ENCODE peak calls at places on chromosome 12, in nine cellular contexts. One of them, this sample, is unnamed.
A peak's percentile ranks its signal among the peaks of the same experiment; 100 is the strongest.

GRCh38 chr12:38149395-38150073 is 167.0 kb upstream of the ALG10B start:
- DNase-seq in left ventricle myocardium inferior: no peak
- DNase-seq in PC-3: peak; percentile 95
- DNase-seq in Peyer's patch: no peak
- DNase-seq in thoracic aorta: no peak
- DNase-seq in uterus: no peak
- DNase-seq in neuronal stem cell: no peak
- DNase-seq in HepG2: no peak
- DNase-seq in neural progenitor cell: no peak
- DNase-seq in this sample: no peak

GRCh38 chr12:69161835-69162234 is 77.5 kb upstream of the CPSF6 start:
- DNase-seq in left ventricle myocardium inferior: no peak
- DNase-seq in PC-3: no peak
- DNase-seq in Peyer's patch: no peak
- DNase-seq in thoracic aorta: no peak
- DNase-seq in uterus: no peak
- DNase-seq in neuronal stem cell: no peak
- DNase-seq in HepG2: no peak
- DNase-seq in neural progenitor cell: peak; percentile 16
- DNase-seq in this sample: peak; percentile 22

GRCh38 chr12:18723752-18724151 is 14.1 kb downstream of the PLCZ1 start:
- DNase-seq in left ventricle myocardium inferior: no peak
- DNase-seq in PC-3: peak; percentile 89
- DNase-seq in Peyer's patch: no peak
- DNase-seq in thoracic aorta: no peak
- DNase-seq in uterus: no peak
- DNase-seq in neuronal stem cell: no peak
- DNase-seq in HepG2: no peak
- DNase-seq in neural progenitor cell: no peak
- DNase-seq in this sample: no peak

GRCh38 chr12:68498736-68499135 is 112.0 kb upstream of the RAP1B start:
- DNase-seq in left ventricle myocardium inferior: no peak
- DNase-seq in PC-3: no peak
- DNase-seq in Peyer's patch: no peak
- DNase-seq in thoracic aorta: no peak
- DNase-seq in uterus: no peak
- DNase-seq in neuronal stem cell: no peak
- DNase-seq in HepG2: no peak
- DNase-seq in neural progenitor cell: no peak
- DNase-seq in this sample: no peak

GRCh38 chr12:61808856-61809255 is 451.3 kb upstream of the USP15 start:
- DNase-seq in left ventricle myocardium inferior: no peak
- DNase-seq in PC-3: peak; percentile 9
- DNase-seq in Peyer's patch: no peak
- DNase-seq in thoracic aorta: no peak
- DNase-seq in uterus: no peak
- DNase-seq in neuronal stem cell: no peak
- DNase-seq in HepG2: no peak
- DNase-seq in neural progenitor cell: no peak
- DNase-seq in this sample: no peak

GRCh38 chr12:55724226-55724939 is 4.2 kb downstream of the RDH5 start:
- DNase-seq in left ventricle myocardium inferior: peak; percentile 74
- DNase-seq in PC-3: peak; percentile 64
- DNase-seq in Peyer's patch: peak; percentile 80
- DNase-seq in thoracic aorta: no peak
- DNase-seq in uterus: no peak
- DNase-seq in neuronal stem cell: no peak
- DNase-seq in HepG2: peak; percentile 60
- DNase-seq in neural progenitor cell: peak; percentile 71
- DNase-seq in this sample: peak; percentile 60

GRCh38 chr12:50690923-50691322 is 73.0 kb upstream of the ATF1 start:
- DNase-seq in left ventricle myocardium inferior: peak; percentile 46
- DNase-seq in PC-3: no peak
- DNase-seq in Peyer's patch: no peak
- DNase-seq in thoracic aorta: no peak
- DNase-seq in uterus: no peak
- DNase-seq in neuronal stem cell: no peak
- DNase-seq in HepG2: peak; percentile 79
- DNase-seq in neural progenitor cell: no peak
- DNase-seq in this sample: peak; percentile 48

GRCh38 chr12:70609739-70610491 is 27.3 kb downstream of the PTPRB start:
- DNase-seq in left ventricle myocardium inferior: peak; percentile 61
- DNase-seq in PC-3: peak; percentile 44
- DNase-seq in Peyer's patch: no peak
- DNase-seq in thoracic aorta: no peak
- DNase-seq in uterus: peak; percentile 45
- DNase-seq in neuronal stem cell: no peak
- DNase-seq in HepG2: no peak
- DNase-seq in neural progenitor cell: peak; percentile 66
- DNase-seq in this sample: no peak

GRCh38 chr12:62781136-62781880 is 153.6 kb downstream of the PPM1H start:
- DNase-seq in left ventricle myocardium inferior: no peak
- DNase-seq in PC-3: no peak
- DNase-seq in Peyer's patch: no peak
- DNase-seq in thoracic aorta: no peak
- DNase-seq in uterus: no peak
- DNase-seq in neuronal stem cell: no peak
- DNase-seq in HepG2: no peak
- DNase-seq in neural progenitor cell: no peak
- DNase-seq in this sample: no peak

GRCh38 chr12:75603475-75603874 is 92.1 kb upstream of the KRR1 start:
- DNase-seq in left ventricle myocardium inferior: no peak
- DNase-seq in PC-3: no peak
- DNase-seq in Peyer's patch: no peak
- DNase-seq in thoracic aorta: no peak
- DNase-seq in uterus: no peak
- DNase-seq in neuronal stem cell: no peak
- DNase-seq in HepG2: no peak
- DNase-seq in neural progenitor cell: no peak
- DNase-seq in this sample: no peak

GRCh38 chr12:53696285-53696654 is 20.4 kb upstream of the ATP5MC2 start:
- DNase-seq in left ventricle myocardium inferior: no peak
- DNase-seq in PC-3: peak; percentile 92
- DNase-seq in Peyer's patch: no peak
- DNase-seq in thoracic aorta: no peak
- DNase-seq in uterus: peak; percentile 57
- DNase-seq in neuronal stem cell: peak; percentile 84
- DNase-seq in HepG2: peak; percentile 82
- DNase-seq in neural progenitor cell: peak; percentile 94
- DNase-seq in this sample: peak; percentile 89

GRCh38 chr12:53695148-53696138 is 19.6 kb upstream of the ATP5MC2 start:
- DNase-seq in left ventricle myocardium inferior: no peak
- DNase-seq in PC-3: peak; percentile 16
- DNase-seq in Peyer's patch: no peak
- DNase-seq in thoracic aorta: no peak
- DNase-seq in uterus: no peak
- DNase-seq in neuronal stem cell: peak; percentile 59
- DNase-seq in HepG2: no peak
- DNase-seq in neural progenitor cell: peak; percentile 82
- DNase-seq in this sample: peak; percentile 74

GRCh38 chr12:53694746-53695145 is 18.9 kb upstream of the ATP5MC2 start:
- DNase-seq in left ventricle myocardium inferior: no peak
- DNase-seq in PC-3: no peak
- DNase-seq in Peyer's patch: no peak
- DNase-seq in thoracic aorta: no peak
- DNase-seq in uterus: no peak
- DNase-seq in neuronal stem cell: no peak
- DNase-seq in HepG2: no peak
- DNase-seq in neural progenitor cell: peak; percentile 38
- DNase-seq in this sample: no peak

GRCh38 chr12:53698948-53699672 is 23.2 kb upstream of the ATP5MC2 start:
- DNase-seq in left ventricle myocardium inferior: no peak
- DNase-seq in PC-3: no peak
- DNase-seq in Peyer's patch: no peak
- DNase-seq in thoracic aorta: no peak
- DNase-seq in uterus: no peak
- DNase-seq in neuronal stem cell: no peak
- DNase-seq in HepG2: no peak
- DNase-seq in neural progenitor cell: no peak
- DNase-seq in this sample: no peak

DNA sequence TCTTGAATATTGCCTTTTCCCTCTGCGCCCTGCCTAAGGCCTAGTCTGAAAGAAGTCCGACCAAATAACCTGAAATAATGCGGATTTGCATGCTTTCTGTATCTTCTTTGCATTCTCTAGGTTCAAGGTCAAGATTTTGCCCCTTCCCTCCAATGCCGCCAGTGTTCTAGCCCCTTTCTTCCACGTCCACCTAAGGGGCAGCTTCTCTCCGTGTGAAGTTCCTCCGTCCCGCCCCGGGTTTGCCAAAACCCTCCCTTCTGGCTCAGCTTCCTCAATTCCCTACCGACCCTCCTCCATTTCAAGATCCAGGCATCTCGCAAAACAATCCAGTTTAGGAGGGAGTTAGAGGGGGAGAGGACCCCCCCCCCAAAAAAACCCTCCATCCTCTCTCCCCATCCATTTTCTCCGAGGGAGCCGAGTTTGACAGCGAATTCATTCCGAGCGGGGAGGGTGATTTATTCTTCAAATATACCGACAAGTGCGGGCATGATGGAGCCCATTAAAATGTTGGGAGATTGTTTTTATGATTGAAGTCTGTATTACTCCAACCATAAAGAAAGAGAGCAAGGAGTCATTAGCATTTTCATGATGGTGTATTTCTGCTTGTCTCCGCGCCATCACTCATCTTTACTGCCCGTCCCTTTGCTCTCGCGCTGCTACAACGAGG is 20.9 kb upstream of the ATP5MC2 start:
- DNase-seq in left ventricle myocardium inferior: no peak
- DNase-seq in PC-3: no peak
- DNase-seq in Peyer's patch: no peak
- DNase-seq in thoracic aorta: no peak
- DNase-seq in uterus: no peak
- DNase-seq in neuronal stem cell: no peak
- DNase-seq in HepG2: no peak
- DNase-seq in neural progenitor cell: no peak
- DNase-seq in this sample: no peak
- H3K27me3 ChIP-seq in left ventricle myocardium inferior: peaks cover 88% of the 10 kb centered on the region
- H3K27me3 ChIP-seq in PC-3: peaks cover 4% of the 10 kb centered on the region
- H3K27me3 ChIP-seq in Peyer's patch: no peaks in the 10 kb centered on the region
- H3K27me3 ChIP-seq in thoracic aorta: peaks cover 10% of the 10 kb centered on the region
- H3K27me3 ChIP-seq in uterus: no peaks in the 10 kb centered on the region
- H3K27me3 ChIP-seq in neuronal stem cell: peaks cover 50% of the 10 kb centered on the region
- H3K27me3 ChIP-seq in HepG2: peaks cover 10% of the 10 kb centered on the region
- H3K27me3 ChIP-seq in neural progenitor cell: peaks cover 98% of the 10 kb centered on the region
- H3K27me3 ChIP-seq in this sample: peaks cover 38% of the 10 kb centered on the region

DNA sequence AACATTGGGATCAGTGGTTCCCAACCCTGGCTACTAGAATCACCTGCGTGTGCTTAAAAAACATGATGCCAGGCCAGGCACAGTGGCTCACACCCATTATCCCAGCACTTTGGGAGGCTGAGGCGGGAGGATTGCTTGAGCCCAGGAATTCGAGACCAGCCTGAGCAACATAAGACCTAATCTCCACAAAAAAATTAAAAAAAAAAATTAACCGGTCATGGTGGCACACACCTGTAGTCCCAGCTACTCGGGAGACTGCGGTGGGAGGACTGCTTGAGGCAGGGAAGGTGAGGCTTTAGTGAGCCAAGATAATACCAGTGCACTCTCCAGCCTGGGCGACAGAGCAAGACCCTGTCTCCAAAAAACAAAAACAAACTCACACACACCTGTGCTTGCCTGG is 2.0 kb downstream of the KCTD10 start:
- DNase-seq in left ventricle myocardium inferior: no peak
- DNase-seq in PC-3: no peak
- DNase-seq in Peyer's patch: no peak
- DNase-seq in thoracic aorta: no peak
- DNase-seq in uterus: no peak
- DNase-seq in neuronal stem cell: no peak
- DNase-seq in HepG2: no peak
- DNase-seq in neural progenitor cell: no peak
- DNase-seq in this sample: no peak
- H3K4me3 ChIP-seq in left ventricle myocardium inferior: peak overlapping the region; percentile 92
- H3K4me3 ChIP-seq in PC-3: peak overlapping the region; percentile 90
- H3K4me3 ChIP-seq in Peyer's patch: no peak overlapping the region
- H3K4me3 ChIP-seq in thoracic aorta: peak overlapping the region; percentile 77
- H3K4me3 ChIP-seq in uterus: no peak overlapping the region
- H3K4me3 ChIP-seq in neuronal stem cell: peak overlapping the region; percentile 92
- H3K4me3 ChIP-seq in HepG2: no peak overlapping the region
- H3K4me3 ChIP-seq in neural progenitor cell: no peak overlapping the region
- H3K4me3 ChIP-seq in this sample: no peak overlapping the region

DNA sequence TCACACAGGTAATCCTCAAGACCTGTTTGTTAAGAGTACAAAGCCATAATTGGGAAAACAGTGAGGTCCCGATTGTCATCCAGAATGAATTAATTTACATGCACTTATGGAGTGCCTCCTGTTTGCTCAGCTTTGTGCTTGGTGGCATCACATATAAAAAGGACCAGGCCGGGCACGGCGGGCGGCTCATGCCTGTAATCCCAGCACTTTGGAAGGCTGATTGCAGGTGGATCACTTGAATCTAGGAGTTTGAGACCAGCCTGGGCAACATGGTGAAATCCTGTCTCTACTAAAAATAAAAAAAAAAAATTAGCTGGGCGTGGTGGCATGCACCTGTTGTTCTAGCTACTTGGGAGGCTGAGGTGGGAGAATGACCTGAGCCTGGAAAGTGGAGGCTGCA is 247.4 kb downstream of the CACNA1C start:
- DNase-seq in left ventricle myocardium inferior: no peak
- DNase-seq in PC-3: no peak
- DNase-seq in Peyer's patch: no peak
- DNase-seq in thoracic aorta: no peak
- DNase-seq in uterus: no peak
- DNase-seq in neuronal stem cell: no peak
- DNase-seq in HepG2: no peak
- DNase-seq in neural progenitor cell: no peak
- DNase-seq in this sample: no peak
- H3K4me1 ChIP-seq in left ventricle myocardium inferior: peaks cover 98% of the 10 kb centered on the region
- H3K4me1 ChIP-seq in PC-3: no peaks in the 10 kb centered on the region
- H3K4me1 ChIP-seq in Peyer's patch: no peaks in the 10 kb centered on the region
- H3K4me1 ChIP-seq in thoracic aorta: peaks cover 29% of the 10 kb centered on the region
- H3K4me1 ChIP-seq in uterus: no peaks in the 10 kb centered on the region
- H3K4me1 ChIP-seq in neuronal stem cell: peaks cover 5% of the 10 kb centered on the region
- H3K4me1 ChIP-seq in HepG2: no peaks in the 10 kb centered on the region
- H3K4me1 ChIP-seq in neural progenitor cell: peaks cover 3% of the 10 kb centered on the region
- H3K4me1 ChIP-seq in this sample: no peaks in the 10 kb centered on the region

GRCh38 chr12:132268674-132269073 is 60.7 kb downstream of the GALNT9 start:
- DNase-seq in left ventricle myocardium inferior: no peak
- DNase-seq in PC-3: no peak
- DNase-seq in Peyer's patch: no peak
- DNase-seq in thoracic aorta: no peak
- DNase-seq in uterus: no peak
- DNase-seq in neuronal stem cell: no peak
- DNase-seq in HepG2: no peak
- DNase-seq in neural progenitor cell: no peak
- DNase-seq in this sample: no peak
- H3K27me3 ChIP-seq in left ventricle myocardium inferior: peaks cover 94% of the 10 kb centered on the region
- H3K27me3 ChIP-seq in PC-3: peaks cover 22% of the 10 kb centered on the region
- H3K27me3 ChIP-seq in Peyer's patch: no peaks in the 10 kb centered on the region
- H3K27me3 ChIP-seq in thoracic aorta: no peaks in the 10 kb centered on the region
- H3K27me3 ChIP-seq in uterus: no peaks in the 10 kb centered on the region
- H3K27me3 ChIP-seq in neuronal stem cell: peaks cover 4% of the 10 kb centered on the region
- H3K27me3 ChIP-seq in HepG2: peaks cover 24% of the 10 kb centered on the region
- H3K27me3 ChIP-seq in neural progenitor cell: peaks cover 76% of the 10 kb centered on the region
- H3K27me3 ChIP-seq in this sample: peaks cover 25% of the 10 kb centered on the region

GRCh38 chr12:63844391-63845341 is at the start of gene SRGAP1:
- DNase-seq in left ventricle myocardium inferior: peak; percentile 75
- DNase-seq in PC-3: peak; percentile 51
- DNase-seq in Peyer's patch: no peak
- DNase-seq in thoracic aorta: peak; percentile 29
- DNase-seq in uterus: peak; percentile 74
- DNase-seq in neuronal stem cell: peak; percentile 51
- DNase-seq in HepG2: peak; percentile 44
- DNase-seq in neural progenitor cell: peak; percentile 10
- DNase-seq in this sample: peak; percentile 43
- H3K4me3 ChIP-seq in left ventricle myocardium inferior: peak within 1 kb of the TSS; percentile 93
- H3K4me3 ChIP-seq in PC-3: peak within 1 kb of the TSS; percentile 89
- H3K4me3 ChIP-seq in Peyer's patch: peak within 1 kb of the TSS; percentile 84
- H3K4me3 ChIP-seq in thoracic aorta: peak within 1 kb of the TSS; percentile 95
- H3K4me3 ChIP-seq in uterus: peak within 1 kb of the TSS; percentile 77
- H3K4me3 ChIP-seq in neuronal stem cell: peak within 1 kb of the TSS; percentile 77
- H3K4me3 ChIP-seq in HepG2: peak within 1 kb of the TSS; percentile 79
- H3K4me3 ChIP-seq in neural progenitor cell: peak within 1 kb of the TSS; percentile 91
- H3K4me3 ChIP-seq in this sample: peak within 1 kb of the TSS; percentile 84

This sample was measured in HAP-1.